ENCODE peak calls at places on chromosome 2, in nine cellular contexts. P is left lung; Q is heart right ventricle; U is A549; B is MM.1S; E is CD8-positive, alpha-beta memory T cell; H is caudate nucleus; Z is right lobe of liver; O is gastrocnemius medialis. S is an unnamed sample.

GRCh38 chr2:136363470-136363869 is 245.5 kb upstream of the CXCR4 start:
- DNase-seq in Q (no peak), U (no peak), O (no peak), Z (no peak), B (no peak), E (no peak), H (no peak), P (no peak), S (no peak)

GRCh38 chr2:162926907-162927306 is 88.3 kb upstream of the KCNH7 start:
- DNase-seq in U (no peak), H (no peak), Q (no peak), O (no peak), E (no peak), B (no peak), Z (no peak), P (no peak), S (no peak)

GRCh38 chr2:113240150-113240914 is 38.4 kb downstream of the PAX8 start:
- DNase-seq in Q (peak), B (peak), O (peak), Z (peak), E (no peak), P (peak), U (peak), H (no peak), S (peak)

GRCh38 chr2:120483355-120483754 is 137.4 kb downstream of the INHBB start:
- DNase-seq in Q (no peak), P (no peak), B (no peak), Z (no peak), U (no peak), E (no peak), O (no peak), H (no peak), S (no peak)

GRCh38 chr2:27191107-27191829 is 20.6 kb upstream of the ATRAID start:
- DNase-seq in Q (no peak), B (peak), E (peak), H (no peak), O (peak), P (no peak), U (peak), Z (no peak), S (no peak)

GRCh38 chr2:26687328-26687727 is 5.2 kb upstream of the KCNK3 start:
- DNase-seq in Q (no peak), Z (no peak), U (no peak), P (no peak), B (no peak), H (no peak), E (no peak), O (no peak), S (no peak)

GRCh38 chr2:33812707-33813106 is 213.6 kb upstream of the FAM98A start:
- DNase-seq in P (no peak), U (no peak), E (no peak), B (no peak), Q (no peak), Z (no peak), H (no peak), O (no peak), S (no peak)

GRCh38 chr2:19955544-19956422 is 34.1 kb downstream of the WDR35 start:
- DNase-seq in U (peak), E (peak), Z (peak), Q (peak), H (peak), O (peak), P (peak), B (peak), S (peak)

GRCh38 chr2:239291505-239292350 is 109.1 kb downstream of the HDAC4 start:
- DNase-seq in O (peak), B (no peak), P (no peak), E (no peak), H (no peak), U (no peak), Q (no peak), Z (no peak), S (no peak)

GRCh38 chr2:164145093-164145987 is 409.5 kb upstream of the FIGN start:
- DNase-seq in B (peak), O (no peak), H (no peak), Q (no peak), Z (no peak), E (no peak), P (no peak), U (no peak), S (no peak)

GRCh38 chr2:26541401-26542193 is 63.7 kb upstream of the OTOF start:
- DNase-seq in O (no peak), P (no peak), U (no peak), B (no peak), Q (no peak), Z (no peak), H (no peak), E (no peak), S (no peak)

GRCh38 chr2:112666764-112667122 is 21.0 kb downstream of the SLC20A1 start:
- DNase-seq in E (no peak), U (no peak), Q (no peak), Z (no peak), B (no peak), H (no peak), P (no peak), O (no peak), S (no peak)

GRCh38 chr2:121944072-121944829 is 188.8 kb downstream of the TSN start:
- DNase-seq in H (no peak), Q (no peak), P (no peak), B (no peak), O (peak), U (peak), E (no peak), Z (no peak), S (no peak)

GRCh38 chr2:108907822-108908716 is 81.0 kb downstream of the EDAR start:
- DNase-seq in H (no peak), U (no peak), Z (no peak), Q (no peak), P (no peak), O (no peak), E (no peak), B (no peak), S (no peak)

GRCh38 chr2:217945530-217945929 is 57.3 kb downstream of the TNS1 start:
- DNase-seq in Q (no peak), U (no peak), P (no peak), O (peak), E (no peak), H (no peak), Z (no peak), B (no peak), S (no peak)

GRCh38 chr2:124318913-124319312 is 293.8 kb downstream of the CNTNAP5 start:
- DNase-seq in B (no peak), H (no peak), P (no peak), O (no peak), U (no peak), E (no peak), Z (no peak), Q (no peak), S (no peak)

GRCh38 chr2:154459286-154459685 is 239.2 kb upstream of the KCNJ3 start:
- DNase-seq in Z (no peak), Q (no peak), E (no peak), H (no peak), B (no peak), O (no peak), P (no peak), U (no peak), S (no peak)

GRCh38 chr2:67797801-67798535 is 264.8 kb downstream of the C1D start:
- DNase-seq in P (no peak), B (no peak), Z (no peak), O (no peak), Q (no peak), H (no peak), E (no peak), U (no peak), S (no peak)

GRCh38 chr2:70087703-70088507 is 628 bp downstream of the PCBP1 start:
- DNase-seq in U (peak), Z (peak), B (peak), P (peak), Q (peak), O (peak), H (no peak), E (peak), S (peak)

GRCh38 chr2:240791821-240792657 is 28.0 kb downstream of the KIF1A start:
- DNase-seq in Q (peak), E (no peak), B (no peak), U (no peak), Z (peak), P (no peak), H (no peak), O (no peak), S (peak)

DNA sequence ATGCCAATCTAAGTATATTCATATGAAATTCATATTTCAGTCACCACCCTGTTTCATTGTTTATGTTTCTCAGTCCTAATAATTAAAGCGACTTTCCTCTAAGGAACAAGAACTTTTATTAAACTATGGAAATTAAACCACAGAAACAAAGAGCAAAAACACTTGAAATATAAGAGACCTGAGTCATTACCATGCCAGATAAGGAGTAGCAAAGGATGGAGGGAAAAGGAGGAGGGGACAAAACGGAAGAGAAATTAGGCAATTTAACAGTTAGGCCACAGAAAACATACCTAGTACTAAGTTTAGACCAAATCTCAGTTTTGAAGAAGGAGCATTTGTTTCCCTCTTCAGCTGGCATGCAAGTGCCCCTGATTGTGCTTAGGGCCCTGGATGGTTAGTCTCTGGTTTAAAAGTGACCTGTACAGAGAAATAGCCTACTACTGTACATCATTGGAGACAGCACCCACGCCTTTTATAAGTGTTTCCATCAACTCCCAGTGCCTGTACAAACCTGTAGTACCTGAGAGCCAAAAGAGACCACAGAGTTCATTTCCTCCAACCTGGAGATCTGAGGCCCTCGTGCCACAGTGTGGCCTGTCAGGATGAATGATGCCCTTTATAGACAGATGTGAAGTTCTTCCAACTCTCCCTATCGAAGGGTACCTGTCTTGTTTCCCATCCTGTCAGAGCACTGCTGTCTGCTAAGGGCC is 74.5 kb downstream of the SPATS2L start:
- DNase-seq in O (no peak), E (no peak), Z (no peak), Q (no peak), H (no peak), P (no peak), B (peak), U (no peak), S (no peak)
- H3K27ac ChIP-seq in O (no peak), E (peak), Z (no peak), Q (peak), H (no peak), P (peak), B (peak), U (peak), S (no peak)

GRCh38 chr2:31865215-31865614 is 145.6 kb downstream of the MEMO1 start:
- DNase-seq in Z (no peak), B (no peak), U (no peak), H (no peak), P (no peak), O (no peak), Q (no peak), E (no peak), S (no peak)

GRCh38 chr2:31859959-31860358 is 150.8 kb downstream of the MEMO1 start:
- DNase-seq in O (no peak), P (no peak), H (no peak), U (no peak), Q (no peak), Z (no peak), E (no peak), B (no peak), S (no peak)

DNA sequence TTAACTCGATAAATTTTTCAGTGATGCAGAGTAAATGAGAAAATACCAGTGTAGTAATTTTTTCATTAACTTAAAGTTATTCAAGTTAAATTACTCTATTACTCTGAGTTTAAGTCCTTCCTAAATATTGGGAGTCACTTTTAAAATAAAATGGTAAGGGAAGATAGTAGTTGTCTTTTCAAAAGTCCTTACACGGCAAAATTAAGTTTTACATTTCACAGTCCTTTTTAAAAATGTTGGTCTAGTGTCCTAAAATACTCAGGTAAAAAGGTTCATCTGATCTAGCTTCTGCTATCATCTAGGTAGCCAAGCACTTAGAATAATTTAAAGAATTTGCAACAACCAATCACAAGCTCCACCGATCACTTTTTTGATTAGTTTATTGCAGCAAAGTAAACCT is 146.9 kb downstream of the MEMO1 start:
- DNase-seq in U (no peak), H (no peak), Q (no peak), E (no peak), O (no peak), B (no peak), Z (no peak), P (no peak), S (no peak)
- H3K27ac ChIP-seq in U (no peak), H (no peak), Q (no peak), E (no peak), O (no peak), B (no peak), Z (no peak), P (no peak), S (no peak)

DNA sequence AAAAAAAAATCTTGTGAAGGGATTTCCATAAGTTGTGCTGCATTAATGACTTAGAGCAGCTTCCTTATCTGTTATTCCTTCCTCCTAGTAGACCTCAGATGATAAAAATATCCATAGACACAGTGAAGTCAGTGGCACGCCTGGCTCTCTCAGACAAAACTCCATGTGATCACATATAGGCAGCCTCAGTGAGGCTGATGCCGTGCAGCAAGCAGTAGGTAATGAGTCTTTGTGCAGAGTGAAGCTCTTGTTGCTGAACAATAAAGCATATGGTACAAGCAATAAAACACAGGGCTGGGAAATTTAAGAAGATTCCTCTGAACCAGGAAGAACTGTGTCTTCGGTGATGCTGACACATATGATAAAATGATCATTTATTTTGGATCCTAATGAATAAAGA is 102.7 kb downstream of the CSRNP3 start:
- DNase-seq in Z (no peak), O (no peak), E (no peak), P (no peak), Q (no peak), H (peak), U (no peak), B (no peak), S (no peak)
- H3K27ac ChIP-seq in Z (no peak), O (no peak), E (no peak), P (no peak), Q (no peak), H (no peak), U (no peak), B (no peak), S (no peak)

DNA sequence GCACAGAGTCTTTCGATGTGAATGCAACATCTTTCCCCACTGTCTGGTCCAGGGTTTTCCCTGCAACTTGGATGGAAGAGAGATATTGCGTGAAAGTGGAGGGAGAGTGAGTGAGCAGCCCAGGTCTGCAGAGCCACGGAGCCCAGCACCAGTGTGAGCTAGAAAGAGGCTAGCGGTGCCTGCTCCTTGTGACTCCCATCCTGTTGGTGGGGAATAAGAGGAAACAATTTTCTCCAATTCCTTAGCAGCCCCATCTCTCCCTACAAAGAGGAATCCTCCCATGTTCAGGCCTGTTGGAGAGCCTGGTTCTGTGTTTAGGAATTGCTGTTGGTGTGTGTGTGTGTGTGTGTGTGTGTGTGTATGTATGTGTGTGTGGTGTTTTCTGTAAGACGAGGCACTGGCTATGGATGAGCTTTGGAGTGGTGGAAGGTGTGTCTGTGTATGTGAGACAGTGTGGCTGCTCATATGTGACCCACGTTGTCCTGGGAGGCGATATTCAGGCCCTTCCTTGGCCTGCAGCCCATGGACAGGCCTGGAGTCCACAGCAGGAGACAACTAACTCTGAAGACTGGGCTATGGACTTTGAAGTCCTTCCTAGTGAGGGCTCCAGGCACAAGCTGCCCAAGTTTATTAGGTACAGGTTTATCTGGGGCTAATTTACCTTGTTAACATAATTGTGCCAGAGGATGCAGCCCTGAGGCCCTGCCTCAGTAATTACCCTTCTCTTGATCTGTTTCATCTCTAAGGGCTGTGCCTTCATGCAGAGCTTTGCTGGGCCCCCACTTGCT is 88.5 kb upstream of the HAAO start:
- DNase-seq in Z (no peak), P (no peak), Q (no peak), U (no peak), B (no peak), E (no peak), O (no peak), H (no peak), S (no peak)
- H3K27ac ChIP-seq in Z (no peak), P (peak), Q (peak), U (no peak), B (no peak), E (no peak), O (no peak), H (no peak), S (no peak)

GRCh38 chr2:144324446-144325045 is 195.4 kb downstream of the ZEB2 start:
- DNase-seq in P (no peak), O (no peak), B (no peak), Z (no peak), H (no peak), E (no peak), Q (no peak), U (no peak), S (no peak)
- H3K27ac ChIP-seq in P (no peak), O (no peak), B (no peak), Z (no peak), H (no peak), E (peak), Q (peak), U (no peak), S (no peak)

GRCh38 chr2:39171618-39172017 is 50.8 kb upstream of the SOS1 start:
- DNase-seq in Z (no peak), B (no peak), O (no peak), U (no peak), P (no peak), H (no peak), Q (no peak), E (no peak), S (no peak)
- H3K27ac ChIP-seq in Z (no peak), B (no peak), O (no peak), U (no peak), P (no peak), H (no peak), Q (no peak), E (no peak), S (no peak)

GRCh38 chr2:138762515-138762914 is 17.7 kb downstream of the NXPH2 start:
- DNase-seq in O (no peak), Z (no peak), H (no peak), U (no peak), E (no peak), P (no peak), B (no peak), Q (no peak), S (no peak)
- H3K27ac ChIP-seq in O (no peak), Z (no peak), H (no peak), U (no peak), E (no peak), P (no peak), B (no peak), Q (no peak), S (no peak)